ENCODE peak calls at places on chromosomes 1 and 21, in six cellular contexts. W is colonic mucosa; H is transverse colon; Z is left ventricle myocardium inferior; K is IMR-90; B is CD8-positive, alpha-beta T cell. F is an unnamed sample. For H3K36me3, the result is how much of the 10 kb centered on the place peaks cover.

GRCh38 chr1:1284370-1285101 is 4.3 kb downstream of the SCNN1D start:
- DNase-seq in W (no peak), H (no peak), Z (no peak), K (no peak), B (no peak), F (no peak)

GRCh38 chr1:44808063-44808937 is at the start of gene BTBD19:
- DNase-seq in W (peak), H (peak), Z (peak), K (peak), B (no peak), F (peak)

GRCh38 chr1:160040481-160040880 is 8.7 kb upstream of the PIGM start:
- DNase-seq in W (no peak), H (no peak), Z (no peak), K (peak), B (no peak), F (no peak)

GRCh38 chr1:42358791-42359190 is 21.8 kb upstream of the RIMKLA start:
- DNase-seq in W (no peak), H (no peak), Z (no peak), K (no peak), B (no peak), F (no peak)

GRCh38 chr1:51324271-51325010 is 5.9 kb downstream of the TTC39A start:
- DNase-seq in W (no peak), H (no peak), Z (no peak), K (no peak), B (no peak), F (no peak)

GRCh38 chr1:40770296-40771070 is 13.1 kb upstream of the KCNQ4 start:
- DNase-seq in W (no peak), H (no peak), Z (no peak), K (no peak), B (no peak), F (no peak)

GRCh38 chr1:236064674-236065508 is at the start of gene NID1:
- DNase-seq in W (peak), H (peak), Z (peak), K (peak), B (no peak), F (peak)

GRCh38 chr1:178057131-178057765 is 36.7 kb upstream of the RASAL2 start:
- DNase-seq in W (no peak), H (no peak), Z (peak), K (no peak), B (no peak), F (peak)

GRCh38 chr1:49051647-49052046 is 275.0 kb upstream of the BEND5 start:
- DNase-seq in W (no peak), H (no peak), Z (no peak), K (no peak), B (no peak), F (no peak)

GRCh38 chr1:198560093-198560638 is 19.7 kb upstream of the ATP6V1G3 start:
- DNase-seq in W (no peak), H (no peak), Z (no peak), K (no peak), B (no peak), F (no peak)

GRCh38 chr21:39774252-39774651 is 29.3 kb downstream of the IGSF5 start:
- DNase-seq in W (no peak), H (no peak), Z (no peak), K (no peak), B (no peak), F (no peak)

GRCh38 chr1:201501144-201501543 is 5.8 kb downstream of the CSRP1 start:
- DNase-seq in W (no peak), H (no peak), Z (no peak), K (peak), B (no peak), F (no peak)

GRCh38 chr1:228842094-228842775 is 107.0 kb downstream of the RHOU start:
- DNase-seq in W (no peak), H (no peak), Z (no peak), K (peak), B (no peak), F (no peak)

GRCh38 chr1:219227731-219228419 is 54.2 kb downstream of the LYPLAL1 start:
- DNase-seq in W (no peak), H (no peak), Z (no peak), K (no peak), B (no peak), F (no peak)

GRCh38 chr1:5920201-5920600 is 72.0 kb downstream of the NPHP4 start:
- DNase-seq in W (no peak), H (no peak), Z (no peak), K (no peak), B (no peak), F (no peak)

GRCh38 chr1:178470411-178470960 is 26.3 kb downstream of the CLEC20A start:
- DNase-seq in W (no peak), H (peak), Z (no peak), K (no peak), B (no peak), F (no peak)

GRCh38 chr1:151175036-151175741 is 592 bp downstream of the TMOD4 start:
- DNase-seq in W (no peak), H (no peak), Z (peak), K (peak), B (no peak), F (no peak)

GRCh38 chr1:226497276-226497833 is 51.2 kb upstream of the STUM start:
- DNase-seq in W (no peak), H (no peak), Z (no peak), K (no peak), B (no peak), F (no peak)

GRCh38 chr1:224223819-224224714 is 41.0 kb downstream of the DEGS1 start:
- DNase-seq in W (no peak), H (no peak), Z (no peak), K (peak), B (no peak), F (no peak)

GRCh38 chr1:156372265-156372586 is 3.2 kb downstream of the RHBG start:
- DNase-seq in W (no peak), H (no peak), Z (no peak), K (no peak), B (no peak), F (no peak)

GRCh38 chr1:222157612-222158011 is 390.3 kb downstream of the HHIPL2 start:
- DNase-seq in W (no peak), H (no peak), Z (no peak), K (no peak), B (no peak), F (no peak)

GRCh38 chr21:27132270-27132669 is 165.4 kb upstream of the ADAMTS5 start:
- DNase-seq in W (no peak), H (no peak), Z (no peak), K (peak), B (no peak), F (no peak)

GRCh38 chr1:15714438-15715136 is 21.5 kb upstream of the SLC25A34 start:
- DNase-seq in W (no peak), H (no peak), Z (no peak), K (peak), B (no peak), F (no peak)

GRCh38 chr1:177124578-177125278 is 39.8 kb downstream of the ASTN1 start:
- DNase-seq in W (no peak), H (no peak), Z (no peak), K (no peak), B (no peak), F (no peak)

GRCh38 chr1:222284466-222284865 is 263.4 kb downstream of the HHIPL2 start:
- DNase-seq in W (no peak), H (no peak), Z (no peak), K (peak), B (no peak), F (no peak)

GRCh38 chr1:225882699-225883615 is 777 bp upstream of the TMEM63A start:
- DNase-seq in W (peak), H (peak), Z (peak), K (peak), B (no peak), F (peak)

GRCh38 chr1:109918077-109918606 is 7.5 kb downstream of the CSF1 start:
- DNase-seq in W (no peak), H (no peak), Z (no peak), K (no peak), B (no peak), F (no peak)
- H3K36me3 ChIP-seq in W (under half), H (under half), Z (half or more), K (half or more), B (under half), F (half or more)

GRCh38 chr1:94599090-94599813 is 57.7 kb upstream of the F3 start:
- DNase-seq in W (peak), H (no peak), Z (no peak), K (peak), B (no peak), F (no peak)

GRCh38 chr1:94602802-94603625 is 61.5 kb upstream of the F3 start:
- DNase-seq in W (no peak), H (no peak), Z (no peak), K (peak), B (no peak), F (no peak)

GRCh38 chr1:94603663-94604062 is 62.1 kb upstream of the F3 start:
- DNase-seq in W (no peak), H (no peak), Z (no peak), K (no peak), B (no peak), F (no peak)

GRCh38 chr1:94600556-94600955 is 59.0 kb upstream of the F3 start:
- DNase-seq in W (peak), H (no peak), Z (no peak), K (no peak), B (no peak), F (no peak)

GRCh38 chr1:94602312-94602711 is 60.8 kb upstream of the F3 start:
- DNase-seq in W (peak), H (peak), Z (no peak), K (peak), B (no peak), F (no peak)
- H3K27ac ChIP-seq in W (peak), H (peak), Z (no peak), K (peak), B (no peak), F (no peak)

GRCh38 chr1:167683226-167683625 is 38.6 kb upstream of the MPZL1 start:
- DNase-seq in W (no peak), H (no peak), Z (no peak), K (no peak), B (no peak), F (no peak)

GRCh38 chr1:167681024-167681423 is 40.8 kb upstream of the MPZL1 start:
- DNase-seq in W (no peak), H (no peak), Z (no peak), K (no peak), B (no peak), F (no peak)

GRCh38 chr1:167679714-167680113 is 42.1 kb upstream of the MPZL1 start:
- DNase-seq in W (no peak), H (no peak), Z (no peak), K (no peak), B (no peak), F (no peak)

GRCh38 chr1:167683641-167684502 is 37.9 kb upstream of the MPZL1 start:
- DNase-seq in W (no peak), H (no peak), Z (peak), K (peak), B (no peak), F (no peak)

DNA sequence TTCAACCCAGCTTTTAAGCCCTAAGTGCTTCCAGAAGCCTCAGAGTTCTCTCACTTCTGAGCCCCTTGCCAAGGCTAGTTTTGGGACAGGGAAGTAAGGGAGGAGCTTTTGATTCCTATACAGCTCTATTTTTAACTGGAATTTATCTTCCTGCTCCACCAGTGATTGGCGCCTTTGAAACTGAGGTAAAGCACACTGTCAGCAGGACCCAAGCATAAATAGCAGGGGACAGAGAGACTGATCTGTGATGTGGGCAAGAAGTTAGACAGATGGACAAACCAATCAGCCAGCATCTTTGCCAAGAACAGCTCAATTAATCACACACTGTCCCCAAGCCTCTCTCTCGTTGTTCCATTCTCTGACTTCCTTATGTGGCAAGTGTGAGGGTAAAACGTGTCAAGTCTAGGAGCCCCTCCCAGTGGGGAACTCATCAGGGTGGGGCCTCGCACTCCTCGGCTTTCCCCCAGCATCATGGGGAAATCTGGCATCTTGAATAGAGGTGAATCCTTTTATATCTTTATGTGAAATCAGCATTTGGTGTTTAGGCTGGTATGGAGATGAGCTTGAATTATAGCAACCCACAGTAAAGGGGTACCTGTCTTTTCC is 40.2 kb upstream of the MPZL1 start:
- DNase-seq in W (no peak), H (no peak), Z (no peak), K (no peak), B (no peak), F (no peak)
- H3K36me3 ChIP-seq in W (under half), H (under half), Z (under half), K (under half), B (half or more), F (under half)

DNA sequence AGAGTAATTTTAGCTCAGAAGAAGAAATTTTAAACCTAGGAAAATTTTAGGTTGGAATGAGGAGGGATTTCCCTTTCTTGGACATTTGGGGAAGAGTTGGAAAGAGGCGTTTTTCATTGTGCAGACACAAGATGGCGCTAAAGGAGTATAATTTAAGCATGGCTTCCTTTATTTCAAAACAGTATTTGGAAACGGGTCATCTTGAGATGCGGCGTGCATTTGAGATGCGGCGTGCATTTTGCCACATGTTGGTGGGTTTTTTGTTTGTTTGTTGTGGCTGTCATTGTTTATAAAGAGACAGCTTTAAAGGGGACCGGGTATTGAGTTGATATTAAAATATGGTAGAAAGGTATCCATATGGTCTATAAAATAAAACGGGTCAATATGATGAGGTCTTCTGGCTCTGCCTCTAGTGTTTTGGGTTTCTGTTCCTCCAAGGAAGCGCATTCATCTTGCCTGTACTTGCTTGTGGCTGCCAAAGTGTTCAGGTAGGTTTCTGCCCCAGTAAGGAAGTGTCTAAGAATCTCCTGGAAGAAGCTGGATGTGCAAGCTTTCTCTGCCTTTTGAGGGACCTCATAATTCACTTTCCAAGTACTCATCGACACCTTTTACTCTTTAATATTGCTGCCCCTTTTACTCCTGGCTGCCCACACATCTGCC is 210.3 kb downstream of the SLC35F3 start:
- DNase-seq in W (peak), H (peak), Z (no peak), K (peak), B (no peak), F (no peak)
- H3K27ac ChIP-seq in W (no peak), H (no peak), Z (no peak), K (no peak), B (no peak), F (no peak)

GRCh38 chr1:203818399-203818798 is 23.0 kb downstream of the ZBED6 start:
- DNase-seq in W (no peak), H (peak), Z (no peak), K (no peak), B (no peak), F (no peak)
- H3K36me3 ChIP-seq in W (under half), H (half or more), Z (half or more), K (half or more), B (under half), F (half or more)

DNA sequence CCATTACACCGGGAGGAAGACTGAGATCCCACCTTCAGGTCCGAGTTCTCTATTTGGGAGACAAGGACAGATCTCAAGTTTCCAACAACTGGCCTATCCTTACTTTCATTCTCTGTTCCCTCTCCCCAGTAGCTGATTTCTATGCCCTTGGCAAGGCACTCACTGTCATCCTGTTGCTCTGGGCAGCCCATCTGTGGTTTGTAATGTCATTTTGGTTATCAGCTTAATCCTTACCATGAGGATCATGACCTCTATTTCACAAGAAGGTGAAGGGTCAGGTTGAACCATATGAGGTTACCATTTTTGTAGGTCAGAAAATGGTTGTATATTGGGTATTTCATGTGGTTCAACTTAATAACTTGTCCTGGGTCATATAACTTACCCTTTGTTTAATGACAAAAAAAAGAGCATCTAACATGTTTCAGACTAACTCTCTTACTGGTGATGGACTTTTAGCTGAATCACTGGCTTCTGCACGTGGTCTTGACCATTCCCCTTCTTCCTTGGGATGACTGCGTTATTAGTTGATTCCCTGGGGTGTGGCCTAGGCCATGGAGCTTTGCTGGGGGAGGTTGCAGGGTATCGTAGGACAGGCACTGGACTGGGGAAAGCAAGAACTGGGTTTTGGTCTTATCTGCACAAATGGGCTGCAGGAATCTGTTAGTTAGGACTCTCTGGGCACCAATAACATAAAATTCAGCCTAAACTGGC is 120.2 kb downstream of the ACTL8 start:
- DNase-seq in W (no peak), H (no peak), Z (no peak), K (peak), B (no peak), F (no peak)
- H3K27ac ChIP-seq in W (no peak), H (no peak), Z (peak), K (peak), B (no peak), F (no peak)